ENCODE peak calls at places on chromosomes 7 and 10, in six cellular contexts. T is progenitor cell of endocrine pancreas; V is thoracic aorta; I is activated naive CD4-positive, alpha-beta T cell; G is HTR-8/SVneo; Q is stimulated activated CD4-positive, alpha-beta T cell treated with anti-CD3 and anti-CD28 coated beads, Interleukin-15, amount 100 ng/mL, for 1 hour. H is an unnamed sample.

GRCh38 chr7:78363866-78364265 is 565.3 kb downstream of the PHTF2 start:
- DNase-seq in I (no peak), Q (no peak), V (no peak), G (no peak), T (no peak), H (no peak)

GRCh38 chr7:38978474-38978873 is 765 bp downstream of the POU6F2 start:
- DNase-seq in Q (no peak), V (no peak), T (no peak), G (no peak), I (no peak), H (no peak)

GRCh38 chr7:43905954-43906326 is 456 bp downstream of the URGCP start:
- DNase-seq in Q (no peak), V (no peak), I (no peak), T (peak), G (peak), H (peak)

GRCh38 chr7:147541261-147541660 is 1049.3 kb upstream of the C7orf33 start:
- DNase-seq in Q (no peak), I (no peak), G (no peak), V (no peak), T (no peak), H (no peak)

GRCh38 chr7:113198226-113198625 is 79.9 kb upstream of the SMIM30 start:
- DNase-seq in T (no peak), Q (no peak), I (no peak), V (no peak), G (no peak), H (no peak)

GRCh38 chr10:23015021-23015707 is 80.2 kb upstream of the MSRB2 start:
- DNase-seq in Q (no peak), V (no peak), I (no peak), T (no peak), G (no peak), H (no peak)

GRCh38 chr7:43559171-43559938 is 23.6 kb upstream of the STK17A start:
- DNase-seq in T (no peak), Q (no peak), I (no peak), G (no peak), V (no peak), H (no peak)

GRCh38 chr10:111126073-111126472 is 49.2 kb downstream of the ADRA2A start:
- DNase-seq in T (no peak), Q (no peak), I (no peak), V (no peak), G (no peak), H (no peak)

GRCh38 chr7:18626086-18626485 is 130.5 kb downstream of the HDAC9 start:
- DNase-seq in V (no peak), T (no peak), G (no peak), Q (no peak), I (no peak), H (no peak)

GRCh38 chr7:149871576-149871975 is 2.2 kb upstream of the ATP6V0E2 start:
- DNase-seq in G (no peak), V (no peak), I (no peak), T (no peak), Q (no peak), H (no peak)

GRCh38 chr7:43454936-43455518 is 127.9 kb upstream of the STK17A start:
- DNase-seq in I (no peak), V (no peak), G (peak), T (no peak), Q (no peak), H (peak)

GRCh38 chr10:110162749-110163148 is 44.7 kb upstream of the MXI1 start:
- DNase-seq in Q (no peak), T (no peak), G (no peak), I (no peak), V (no peak), H (no peak)

GRCh38 chr7:159068893-159069448 is 75.7 kb downstream of the VIPR2 start:
- DNase-seq in T (no peak), V (no peak), G (no peak), I (no peak), Q (no peak), H (no peak)

GRCh38 chr10:30103595-30104310 is 44.4 kb upstream of the JCAD start:
- DNase-seq in G (no peak), Q (no peak), T (no peak), V (no peak), I (no peak), H (no peak)

GRCh38 chr7:122438001-122438400 is 133.5 kb upstream of the FEZF1 start:
- DNase-seq in I (no peak), T (no peak), V (no peak), G (no peak), Q (no peak), H (no peak)

GRCh38 chr7:99193527-99194214 is 14.2 kb downstream of the KPNA7 start:
- DNase-seq in Q (no peak), T (no peak), V (no peak), G (no peak), I (no peak), H (no peak)